ENCODE peak calls at places on chromosomes 13 and 19, in four cellular contexts. D, C, T and S are unnamed samples.

GRCh38 chr19:39405261-39405912 is 1.3 kb upstream of the ZFP36 start:
- DNase-seq in D (no peak), C (no peak), T (no peak), S (no peak)

GRCh38 chr13:71879945-71880344 is 12.9 kb upstream of the DACH1 start:
- DNase-seq in D (no peak), C (no peak), T (no peak), S (no peak)

GRCh38 chr19:7850975-7851622 is 21.1 kb downstream of the EVI5L start:
- DNase-seq in D (no peak), C (no peak), T (no peak), S (no peak)

GRCh38 chr13:24505256-24505655 is 7.3 kb downstream of the PARP4 start:
- DNase-seq in D (no peak), C (peak; percentile 6), T (no peak), S (no peak)

GRCh38 chr13:25961294-25961693 is 90.5 kb downstream of the SHISA2 start:
- DNase-seq in D (no peak), C (no peak), T (no peak), S (no peak)

GRCh38 chr13:51601601-51602348 is 17.5 kb downstream of the WDFY2 start:
- DNase-seq in D (no peak), C (no peak), T (no peak), S (no peak)

GRCh38 chr13:80338781-80339577 is 1.9 kb downstream of the SPRY2 start:
- DNase-seq in D (peak; percentile 81), C (peak; percentile 84), T (peak; percentile 90), S (peak; percentile 71)

GRCh38 chr13:75271851-75272250 is 210.1 kb downstream of the TBC1D4 start:
- DNase-seq in D (peak; percentile 12), C (no peak), T (no peak), S (peak; percentile 22)

GRCh38 chr19:31282346-31282745 is 66.9 kb downstream of the TSHZ3 start:
- DNase-seq in D (no peak), C (no peak), T (no peak), S (no peak)

GRCh38 chr19:959935-960502 is 24.1 kb upstream of the WDR18 start:
- DNase-seq in D (no peak), C (no peak), T (peak; percentile 41), S (no peak)

GRCh38 chr19:44819246-44819832 is 10.4 kb downstream of the BCAM start:
- DNase-seq in D (no peak), C (no peak), T (no peak), S (no peak)

GRCh38 chr13:91042870-91043269 is 304.6 kb upstream of the MIR17HG start:
- DNase-seq in D (no peak), C (no peak), T (no peak), S (no peak)

GRCh38 chr19:13215572-13216380 is 65.6 kb downstream of the IER2 start:
- DNase-seq in D (no peak), C (no peak), T (no peak), S (peak; percentile 65)

GRCh38 chr19:343941-344624 is 513 bp downstream of the MIER2 start:
- DNase-seq in D (peak; percentile 26), C (peak; percentile 27), T (peak; percentile 81), S (no peak)

GRCh38 chr19:42655748-42656147 is 61.0 kb upstream of the CEACAM8 start:
- DNase-seq in D (no peak), C (no peak), T (no peak), S (no peak)

GRCh38 chr19:51595776-51596175 is 24.7 kb downstream of the ZNF175 start:
- DNase-seq in D (no peak), C (no peak), T (no peak), S (no peak)

GRCh38 chr13:44815507-44816074 is 173.7 kb downstream of the NUFIP1 start:
- DNase-seq in D (peak; percentile 92), C (peak; percentile 54), T (peak; percentile 41), S (peak; percentile 92)

GRCh38 chr19:42023121-42023942 is 29.3 kb upstream of the ATP1A3 start:
- DNase-seq in D (peak; percentile 9), C (no peak), T (peak; percentile 55), S (no peak)

GRCh38 chr19:15621801-15622200 is 6.8 kb downstream of the CYP4F8 start:
- DNase-seq in D (no peak), C (no peak), T (no peak), S (no peak)

GRCh38 chr13:39892731-39893293 is 237.3 kb downstream of the COG6 start:
- DNase-seq in D (no peak), C (peak; percentile 95), T (no peak), S (no peak)

GRCh38 chr19:7417671-7418324 is 69.1 kb downstream of the ARHGEF18 start:
- DNase-seq in D (no peak), C (no peak), T (no peak), S (no peak)

GRCh38 chr19:3546119-3546518 is 7.1 kb downstream of the TEKTIP1 start:
- DNase-seq in D (no peak), C (no peak), T (no peak), S (no peak)

GRCh38 chr13:68185767-68186166 is 955.6 kb upstream of the PCDH9 start:
- DNase-seq in D (peak; percentile 34), C (peak; percentile 14), T (no peak), S (no peak)

GRCh38 chr19:18589380-18590272 is 1.0 kb downstream of the REX1BD start:
- DNase-seq in D (peak; percentile 48), C (peak; percentile 54), T (peak; percentile 90), S (peak; percentile 72)

GRCh38 chr13:79566118-79566517 is 85.2 kb downstream of the NDFIP2 start:
- DNase-seq in D (no peak), C (no peak), T (no peak), S (no peak)

GRCh38 chr19:44640518-44640917 is 3.2 kb upstream of the PVR start:
- DNase-seq in D (peak; percentile 87), C (no peak), T (no peak), S (peak; percentile 65)

DNA sequence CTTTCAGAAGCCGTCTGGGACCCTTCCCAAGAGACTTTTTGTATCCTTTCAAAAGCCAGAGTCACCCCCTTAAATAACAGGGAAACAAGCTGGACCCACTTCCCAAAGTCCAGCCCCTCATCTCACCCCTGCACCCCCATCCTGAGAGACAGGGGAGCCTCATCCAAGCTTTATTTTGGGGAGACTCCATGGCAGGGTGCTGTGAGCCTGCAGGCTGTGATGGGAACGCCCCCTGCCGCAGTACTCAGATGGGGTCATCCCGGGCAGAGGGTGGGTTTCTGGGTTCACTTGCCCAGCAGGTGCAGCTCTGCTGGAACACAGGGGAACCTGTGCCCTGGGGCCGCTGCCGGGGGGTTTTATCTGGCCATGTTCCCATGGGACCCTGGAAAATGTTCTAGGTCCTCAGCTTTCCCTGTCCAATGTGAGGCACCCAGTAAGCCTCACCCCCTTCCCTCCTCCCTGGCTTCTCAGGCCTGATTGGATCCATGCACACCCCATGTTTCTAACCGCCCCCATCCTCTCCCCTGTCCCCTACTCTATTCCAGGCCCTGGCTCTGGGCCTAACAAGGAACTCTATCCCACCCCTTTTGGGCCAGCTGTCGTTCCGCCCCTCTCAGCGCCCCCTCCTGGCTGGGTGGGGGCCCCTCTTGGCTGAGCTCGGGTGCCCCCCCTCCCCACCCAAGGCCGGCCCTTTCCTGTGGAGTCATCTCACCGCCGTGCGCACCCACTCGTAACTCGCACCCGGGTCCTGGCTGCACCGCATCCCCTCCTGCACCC is 1.0 kb downstream of the HIF3A start:
- DNase-seq in D (peak; percentile 92), C (peak; percentile 43), T (peak; percentile 26), S (no peak)
- H3K4me3 ChIP-seq in D (peak overlapping the region; percentile 65), C (peak overlapping the region; percentile 24), T (peak overlapping the region; percentile 96), S (no peak overlapping the region)

DNA sequence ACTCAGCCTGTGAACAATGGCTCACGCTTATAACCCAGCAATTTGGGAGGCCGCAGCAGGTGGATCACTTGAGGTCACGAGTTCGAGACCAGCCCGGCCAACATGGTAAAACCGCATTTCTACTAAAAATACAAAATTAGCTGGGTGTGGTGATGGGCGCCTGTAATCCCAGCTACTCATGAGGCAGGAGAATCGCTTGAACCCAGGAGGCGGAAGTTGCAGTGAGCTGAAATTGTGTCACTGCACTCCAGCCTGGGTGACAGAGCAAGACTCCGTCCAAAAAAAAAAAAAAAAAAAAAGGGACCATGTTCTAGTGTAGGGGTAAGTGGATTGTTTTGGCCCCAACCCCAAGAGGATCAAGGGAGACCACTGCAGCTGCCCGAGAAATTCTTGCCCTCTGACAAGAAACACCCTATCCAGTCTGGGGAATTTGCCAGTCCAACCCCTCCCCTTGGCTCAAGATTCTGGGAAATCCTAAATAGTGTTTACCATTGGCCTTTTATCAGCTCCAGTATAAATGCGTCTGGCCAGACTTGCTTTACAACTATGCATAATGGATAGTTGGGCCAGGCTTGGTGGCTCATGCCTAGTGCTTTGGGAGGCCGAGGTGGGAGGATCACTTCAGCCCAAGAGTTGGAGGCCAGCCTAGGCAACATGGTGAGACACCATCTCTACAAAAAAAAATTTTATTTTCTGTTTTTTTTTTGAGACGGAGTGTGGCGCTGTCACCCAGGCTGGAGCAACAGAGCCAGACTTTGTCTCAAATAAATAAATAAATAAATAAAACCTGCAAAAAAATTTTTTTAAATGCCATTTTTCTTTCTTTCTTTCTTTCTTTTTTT is 5.1 kb upstream of the DHDH start:
- DNase-seq in D (peak; percentile 84), C (no peak), T (no peak), S (peak; percentile 39)
- TF ChIP-seq EZH2 in D (no peak), C (no peak), T (no peak), S (no peak)

DNA sequence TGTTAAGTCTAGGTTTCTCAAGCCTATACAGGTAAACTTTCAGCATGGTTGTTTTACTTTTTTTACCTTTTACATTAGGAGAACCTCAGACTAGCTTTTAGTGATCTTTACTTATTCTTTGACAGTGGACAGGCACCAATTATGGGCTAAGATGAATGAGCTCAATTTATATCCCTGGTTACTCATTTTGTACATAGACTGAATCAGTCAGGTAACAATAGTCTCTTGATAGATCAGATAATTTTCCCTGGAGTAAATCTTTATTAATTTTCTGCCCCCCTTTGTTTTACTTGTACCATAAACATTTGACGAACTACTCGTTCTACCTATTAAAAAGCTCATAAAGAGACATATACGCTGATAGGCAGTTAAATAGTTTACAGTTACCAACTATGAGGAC is 22.8 kb downstream of the SPART start:
- DNase-seq in D (no peak), C (no peak), T (no peak), S (no peak)
- H3K9ac ChIP-seq in D (no peak overlapping the region), C (no peak overlapping the region), T (no peak overlapping the region), S (no peak overlapping the region)

GRCh38 chr13:30872195-30872594 is 33.9 kb upstream of the MEDAG start:
- DNase-seq in D (no peak), C (peak; percentile 9), T (no peak), S (no peak)

GRCh38 chr13:30873519-30873918 is 32.6 kb upstream of the MEDAG start:
- DNase-seq in D (no peak), C (no peak), T (peak; percentile 16), S (no peak)

GRCh38 chr13:30871713-30872029 is 34.4 kb upstream of the MEDAG start:
- DNase-seq in D (peak; percentile 41), C (peak; percentile 26), T (no peak), S (no peak)

GRCh38 chr13:30874111-30874510 is 32.0 kb upstream of the MEDAG start:
- DNase-seq in D (no peak), C (no peak), T (no peak), S (no peak)

DNA sequence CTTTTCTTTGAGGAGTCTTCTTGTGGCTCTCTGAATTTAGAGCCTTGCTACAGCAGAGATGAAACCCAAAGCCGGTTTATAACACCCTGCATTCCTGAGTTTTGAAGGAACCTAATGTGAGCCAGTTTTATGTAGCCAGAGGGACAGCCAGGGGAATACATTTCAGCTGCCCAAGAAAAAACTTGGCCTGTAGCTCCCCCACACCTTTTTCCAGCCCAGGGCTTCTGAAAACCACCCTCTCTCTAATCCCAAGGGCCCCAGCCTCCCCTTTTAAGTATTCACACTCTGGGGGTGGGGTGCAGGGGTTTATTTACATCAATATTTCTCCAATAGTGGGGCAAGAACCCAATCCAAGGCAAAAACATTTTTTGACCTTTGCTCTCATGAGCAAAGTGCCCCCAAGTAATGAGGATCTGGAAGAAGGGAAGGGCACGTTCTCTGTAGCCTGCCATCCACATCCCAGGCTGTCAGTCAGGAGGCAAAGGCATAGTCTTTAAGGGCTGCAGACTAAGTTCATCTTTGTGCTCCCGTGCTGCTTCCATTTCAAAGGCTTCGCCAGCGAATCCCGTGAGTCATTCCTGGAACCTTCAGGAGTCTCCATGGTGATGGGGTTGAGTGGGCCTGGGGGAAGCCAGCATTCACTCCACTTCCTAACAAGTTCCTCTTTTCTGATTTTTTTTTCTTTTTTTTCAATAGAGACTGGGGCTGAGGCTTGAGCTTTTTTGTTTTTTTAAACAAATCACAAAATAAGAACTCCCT is 33.2 kb upstream of the MEDAG start:
- DNase-seq in D (peak; percentile 84), C (peak; percentile 97), T (peak; percentile 66), S (peak; percentile 35)
- H3K4me3 ChIP-seq in D (no peak overlapping the region), C (no peak overlapping the region), T (no peak overlapping the region), S (no peak overlapping the region)